ENCODE peak calls at places on chromosomes 3 and 15, in ten cellular contexts. X, A, P, Y, V, S, C, H, L and I are unnamed samples.

GRCh38 chr3:66153961-66154923 is 66.6 kb upstream of the SLC25A26 start:
- DNase-seq in C (no peak), A (no peak), X (no peak), S (peak; percentile 13), V (peak; percentile 9), Y (no peak), H (no peak), L (peak; percentile 1), P (no peak), I (peak; percentile 45)

GRCh38 chr3:37310666-37311050 is 136.3 kb upstream of the LRRFIP2 start:
- DNase-seq in S (no peak), C (no peak), A (peak; percentile 11), H (no peak), L (peak; percentile 18), V (no peak), Y (no peak), X (no peak), P (no peak), I (no peak)

GRCh38 chr15:76963596-76963995 is 31.3 kb upstream of the PSTPIP1 start:
- DNase-seq in Y (no peak), X (no peak), L (no peak), P (no peak), A (no peak), S (no peak), V (peak; percentile 43), C (no peak), H (peak; percentile 62), I (no peak)

GRCh38 chr3:129553771-129554170 is 10.8 kb downstream of the H1-8 start:
- DNase-seq in C (no peak), L (no peak), S (no peak), A (no peak), X (no peak), H (no peak), P (peak; percentile 50), Y (no peak), V (no peak), I (no peak)

GRCh38 chr3:53730565-53730964 is 115.7 kb downstream of the CHDH start:
- DNase-seq in H (no peak), L (peak; percentile 19), A (no peak), X (no peak), Y (no peak), S (peak; percentile 55), P (no peak), C (no peak), V (no peak), I (peak; percentile 40)

GRCh38 chr3:23489338-23490158 is 286.4 kb downstream of the UBE2E2 start:
- DNase-seq in L (no peak), V (peak; percentile 32), A (peak; percentile 48), Y (peak; percentile 52), H (no peak), X (no peak), S (no peak), C (no peak), P (no peak), I (no peak)

GRCh38 chr15:63169796-63170195 is 12.5 kb upstream of the RPS27L start:
- DNase-seq in H (no peak), C (no peak), V (no peak), A (no peak), S (no peak), P (no peak), Y (no peak), L (no peak), X (no peak), I (no peak)

GRCh38 chr3:155335955-155336354 is 42.5 kb upstream of the STRIT1 start:
- DNase-seq in X (no peak), H (no peak), P (no peak), S (no peak), Y (no peak), A (no peak), V (no peak), C (no peak), L (no peak), I (no peak)

GRCh38 chr3:8769088-8769822 is at the start of gene OXTR:
- DNase-seq in X (peak; percentile 56), V (peak; percentile 92), C (no peak), L (peak; percentile 62), S (peak; percentile 56), A (peak; percentile 72), Y (peak; percentile 69), P (peak; percentile 89), H (peak; percentile 61), I (no peak)

GRCh38 chr3:65130782-65131181 is 443.0 kb upstream of the ADAMTS9 start:
- DNase-seq in C (no peak), V (no peak), L (no peak), P (no peak), H (no peak), A (peak; percentile 6), X (no peak), Y (no peak), S (no peak), I (no peak)

GRCh38 chr3:167148121-167148520 is 232.0 kb downstream of the ZBBX start:
- DNase-seq in V (no peak), H (no peak), Y (no peak), S (no peak), X (no peak), P (no peak), A (no peak), C (no peak), L (no peak), I (no peak)

GRCh38 chr3:180267202-180267843 is 230.6 kb upstream of the PEX5L start:
- DNase-seq in A (no peak), S (no peak), Y (no peak), H (no peak), X (no peak), P (no peak), V (no peak), C (no peak), L (no peak), I (no peak)

GRCh38 chr3:193016437-193016887 is 98.8 kb upstream of the MB21D2 start:
- DNase-seq in A (no peak), P (no peak), X (no peak), S (peak; percentile 57), C (no peak), H (peak; percentile 63), L (peak; percentile 82), Y (no peak), V (peak; percentile 57), I (peak; percentile 42)

GRCh38 chr3:50913279-50913678 is 238.6 kb downstream of the DOCK3 start:
- DNase-seq in A (no peak), V (no peak), Y (no peak), P (no peak), X (no peak), C (peak; percentile 36), H (peak; percentile 56), L (no peak), S (no peak), I (no peak)

GRCh38 chr3:59251899-59252298 is 202.1 kb upstream of the CFAP20DC start:
- DNase-seq in A (peak; percentile 9), X (no peak), C (no peak), P (no peak), H (no peak), V (no peak), Y (no peak), S (no peak), L (peak; percentile 2), I (no peak)

GRCh38 chr3:101588626-101589025 is 14.6 kb downstream of the PCNP start:
- DNase-seq in C (no peak), H (no peak), X (no peak), A (no peak), P (no peak), L (no peak), V (no peak), S (no peak), Y (no peak), I (no peak)
- H3K36me3 ChIP-seq in C (peaks cover 4% of the 10 kb centered on the region), H (no peaks in the 10 kb centered on the region), X (peaks cover 17% of the 10 kb centered on the region), A (peaks cover 22% of the 10 kb centered on the region), P (peaks cover 84% of the 10 kb centered on the region), L (peaks cover 50% of the 10 kb centered on the region), V (peaks cover 36% of the 10 kb centered on the region), S (peaks cover 88% of the 10 kb centered on the region), Y (peaks cover 3% of the 10 kb centered on the region), I (peaks cover 74% of the 10 kb centered on the region)

DNA sequence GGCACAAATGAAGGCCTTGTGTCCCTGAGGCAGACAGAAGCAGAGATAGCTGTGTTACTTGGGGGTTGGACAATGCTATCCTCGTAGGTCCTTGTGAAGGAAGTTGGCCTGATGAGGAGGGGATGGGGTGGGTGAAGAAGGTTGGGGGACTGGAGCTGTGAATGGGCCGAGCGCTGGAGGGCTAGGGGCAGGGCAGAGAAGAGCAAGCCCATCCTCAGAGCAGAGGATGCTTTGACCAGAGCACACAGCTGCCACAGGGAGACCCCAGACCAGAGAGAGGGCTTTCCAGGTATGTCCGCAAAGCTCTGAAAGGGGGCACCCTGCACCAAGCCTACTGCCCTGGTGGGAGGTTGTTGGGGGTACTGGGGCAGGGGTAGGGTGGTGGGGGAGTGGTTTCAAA is 5.7 kb upstream of the TBC1D2B start:
- DNase-seq in Y (no peak), X (no peak), V (no peak), C (no peak), L (no peak), A (no peak), H (no peak), S (no peak), P (no peak), I (no peak)
- H3K27ac ChIP-seq in Y (no peak overlapping the region), X (no peak overlapping the region), V (no peak overlapping the region), C (peak overlapping the region; percentile 68), L (no peak overlapping the region), A (no peak overlapping the region), H (no peak overlapping the region), S (no peak overlapping the region), P (no peak overlapping the region), I (no peak overlapping the region)

DNA sequence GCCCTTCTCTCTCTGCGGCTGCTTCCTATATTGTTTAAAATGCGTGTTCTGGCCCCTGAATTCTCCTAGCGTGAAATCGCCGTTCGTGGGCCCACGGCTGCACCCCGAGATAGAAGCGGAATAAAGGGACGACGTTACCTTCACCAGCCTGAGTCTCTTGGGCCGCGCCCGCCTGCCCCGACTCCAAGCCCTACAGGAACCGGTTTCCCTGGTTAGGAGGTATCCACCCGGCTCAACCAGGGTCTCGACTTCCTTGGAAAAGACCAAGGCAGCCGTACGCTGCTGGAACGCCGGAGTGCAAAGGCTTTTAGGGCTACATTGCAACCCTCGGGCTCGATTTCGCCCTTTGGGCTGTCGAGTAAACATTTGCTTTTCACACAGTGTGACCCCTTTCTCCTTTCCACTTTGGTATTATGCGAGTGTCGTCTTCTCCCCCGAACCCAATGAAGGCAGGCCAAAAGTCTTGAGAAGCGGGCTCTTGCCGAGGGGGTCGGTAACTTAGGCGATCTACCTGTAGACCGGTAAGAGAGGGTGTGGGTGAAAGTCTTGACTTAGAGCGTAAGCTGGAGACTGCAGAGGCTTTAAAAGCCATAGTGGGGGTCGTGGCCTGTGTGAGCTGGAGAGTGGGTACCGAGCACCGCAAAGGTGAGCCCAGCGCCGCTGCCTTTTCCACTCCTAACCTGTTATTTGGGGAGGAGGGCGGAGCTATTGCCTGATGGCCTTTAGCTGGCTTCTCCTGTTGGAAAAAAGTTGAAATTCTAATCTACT is 2.0 kb downstream of the TRIM71 start:
- DNase-seq in H (no peak), X (no peak), V (peak; percentile 53), L (no peak), S (no peak), P (no peak), A (no peak), C (peak; percentile 69), Y (no peak), I (no peak)
- H3K4me3 ChIP-seq in H (no peak overlapping the region), X (no peak overlapping the region), V (peak overlapping the region; percentile 100), L (no peak overlapping the region), S (no peak overlapping the region), P (no peak overlapping the region), A (no peak overlapping the region), C (peak overlapping the region; percentile 47), Y (no peak overlapping the region), I (no peak overlapping the region)

DNA sequence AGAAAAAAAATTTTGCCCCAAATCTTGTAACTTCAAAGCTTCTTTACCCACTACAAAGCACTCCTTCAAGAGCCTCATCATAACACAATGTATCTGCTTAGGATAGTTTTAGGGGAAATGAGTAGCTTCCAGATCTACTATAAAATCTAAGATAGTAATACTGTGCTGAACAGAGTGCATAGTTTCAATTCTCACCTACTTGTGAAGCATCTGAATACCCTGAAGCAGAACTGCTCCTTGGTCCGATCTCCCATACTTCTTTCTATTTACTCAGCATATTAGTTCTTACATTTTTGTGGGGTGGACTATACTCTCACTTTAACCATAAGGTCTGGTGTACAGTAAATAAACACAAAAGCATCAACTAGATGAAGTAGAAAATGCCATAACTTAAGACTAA is 9.6 kb downstream of the TFRC start:
- DNase-seq in X (no peak), P (no peak), A (no peak), Y (no peak), V (no peak), L (no peak), S (no peak), H (no peak), C (no peak), I (no peak)
- H3K36me3 ChIP-seq in X (peaks cover 52% of the 10 kb centered on the region), P (peaks cover 98% of the 10 kb centered on the region), A (peaks cover 21% of the 10 kb centered on the region), Y (peaks cover 13% of the 10 kb centered on the region), V (peaks cover 77% of the 10 kb centered on the region), L (peaks cover 68% of the 10 kb centered on the region), S (peaks cover 95% of the 10 kb centered on the region), H (peaks cover 9% of the 10 kb centered on the region), C (peaks cover 15% of the 10 kb centered on the region), I (peaks cover 66% of the 10 kb centered on the region)